ENCODE peak calls at places on chromosome 9, in four cellular contexts. One of them, this sample, is unnamed.

GRCh38 chr9:38733503-38733902 is 13.6 kb upstream of the FAM240B start:
- DNase-seq in K562: no peak
- DNase-seq in HepG2: no peak
- DNase-seq in GM12878: no peak
- DNase-seq in this sample: no peak

GRCh38 chr9:35727676-35728040 is 4.3 kb downstream of the TLN1 start:
- DNase-seq in GM12878: no peak
- DNase-seq in K562: peak; percentile 44
- DNase-seq in HepG2: no peak
- DNase-seq in this sample: no peak

GRCh38 chr9:77897292-77897691 is 134.3 kb downstream of the GNAQ start:
- DNase-seq in HepG2: peak; percentile 6
- DNase-seq in K562: no peak
- DNase-seq in GM12878: no peak
- DNase-seq in this sample: peak; percentile 44

GRCh38 chr9:117096138-117096537 is 318.7 kb downstream of the ASTN2 start:
- DNase-seq in GM12878: no peak
- DNase-seq in K562: no peak
- DNase-seq in HepG2: no peak
- DNase-seq in this sample: no peak

GRCh38 chr9:136981588-136982231 is 1.1 kb upstream of the LCNL1 start:
- DNase-seq in K562: no peak
- DNase-seq in HepG2: peak; percentile 58
- DNase-seq in GM12878: no peak
- DNase-seq in this sample: no peak

GRCh38 chr9:92468206-92468605 is 14.1 kb downstream of the ASPN start:
- DNase-seq in K562: no peak
- DNase-seq in HepG2: no peak
- DNase-seq in GM12878: no peak
- DNase-seq in this sample: no peak

GRCh38 chr9:34493972-34494535 is 28.7 kb downstream of the ENHO start:
- DNase-seq in K562: peak; percentile 58
- DNase-seq in GM12878: no peak
- DNase-seq in HepG2: no peak
- DNase-seq in this sample: peak; percentile 78

GRCh38 chr9:135919318-135919717 is 12.0 kb upstream of the CAMSAP1 start:
- DNase-seq in GM12878: no peak
- DNase-seq in K562: no peak
- DNase-seq in HepG2: no peak
- DNase-seq in this sample: no peak

GRCh38 chr9:138103111-138103823 is 225.7 kb downstream of the CACNA1B start:
- DNase-seq in HepG2: no peak
- DNase-seq in K562: no peak
- DNase-seq in GM12878: no peak
- DNase-seq in this sample: no peak

GRCh38 chr9:92664394-92665152 is 5.4 kb downstream of the IPPK start:
- DNase-seq in GM12878: no peak
- DNase-seq in HepG2: no peak
- DNase-seq in K562: no peak
- DNase-seq in this sample: no peak

GRCh38 chr9:71001780-71002386 is 119.5 kb downstream of the TRPM3 start:
- DNase-seq in HepG2: peak; percentile 10
- DNase-seq in K562: peak; percentile 7
- DNase-seq in GM12878: no peak
- DNase-seq in this sample: peak; percentile 59

GRCh38 chr9:70998962-70999361 is 122.5 kb downstream of the TRPM3 start:
- DNase-seq in K562: no peak
- DNase-seq in HepG2: no peak
- DNase-seq in GM12878: no peak
- DNase-seq in this sample: no peak

GRCh38 chr9:71003346-71003745 is 118.1 kb downstream of the TRPM3 start:
- DNase-seq in K562: no peak
- DNase-seq in GM12878: no peak
- DNase-seq in HepG2: no peak
- DNase-seq in this sample: no peak

GRCh38 chr9:71005456-71005855 is 116.0 kb downstream of the TRPM3 start:
- DNase-seq in K562: no peak
- DNase-seq in HepG2: no peak
- DNase-seq in GM12878: no peak
- DNase-seq in this sample: no peak

GRCh38 chr9:71004196-71004595 is 117.2 kb downstream of the TRPM3 start:
- DNase-seq in K562: no peak
- DNase-seq in HepG2: no peak
- DNase-seq in GM12878: no peak
- DNase-seq in this sample: no peak
- TF ChIP-seq NR2C2 in K562: no peak
- TF ChIP-seq NR2C2 in HepG2: no peak
- TF ChIP-seq NR2C2 in GM12878: no peak
- TF ChIP-seq NR2C2 in this sample: no peak

DNA sequence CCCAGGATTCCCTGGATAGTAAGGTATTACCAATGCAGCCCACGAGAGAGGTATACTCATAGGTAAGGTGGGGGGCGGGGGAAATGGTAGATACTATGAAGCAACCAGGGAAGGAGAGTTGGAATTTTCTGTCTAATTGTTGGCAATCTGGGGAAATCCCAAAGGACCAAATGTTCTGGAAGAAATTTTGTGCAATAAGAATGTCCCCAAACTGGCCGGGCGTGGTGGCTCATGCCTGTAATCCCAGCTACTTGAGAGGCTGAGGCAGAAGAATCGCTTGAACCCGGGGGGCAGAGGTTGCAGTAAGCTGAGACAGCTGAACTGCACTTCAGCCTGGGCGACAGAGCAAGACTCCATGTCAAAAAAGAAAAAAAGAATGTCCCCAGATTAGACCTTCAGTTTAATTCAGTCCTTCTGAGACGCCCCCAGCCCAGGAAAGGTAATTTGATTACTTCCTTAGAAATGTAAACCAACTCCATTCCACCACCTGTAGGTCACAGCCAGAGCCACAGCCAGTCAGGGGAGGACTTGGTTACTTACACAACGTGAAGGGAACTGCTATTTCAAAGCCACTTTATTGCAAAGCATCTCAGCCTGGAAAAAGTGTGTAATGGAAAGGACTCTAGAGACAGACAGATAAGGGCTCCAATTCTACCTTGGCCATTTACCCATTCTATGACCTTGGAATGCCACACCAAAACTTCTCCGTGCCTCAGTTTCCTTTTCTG is 50.0 kb upstream of the KLF4 start:
- DNase-seq in GM12878: no peak
- DNase-seq in K562: no peak
- DNase-seq in HepG2: no peak
- DNase-seq in this sample: peak; percentile 54
- TF ChIP-seq CTCF in GM12878: no peak
- TF ChIP-seq CTCF in K562: no peak
- TF ChIP-seq CTCF in HepG2: no peak
- TF ChIP-seq CTCF in this sample: peak; percentile 20

DNA sequence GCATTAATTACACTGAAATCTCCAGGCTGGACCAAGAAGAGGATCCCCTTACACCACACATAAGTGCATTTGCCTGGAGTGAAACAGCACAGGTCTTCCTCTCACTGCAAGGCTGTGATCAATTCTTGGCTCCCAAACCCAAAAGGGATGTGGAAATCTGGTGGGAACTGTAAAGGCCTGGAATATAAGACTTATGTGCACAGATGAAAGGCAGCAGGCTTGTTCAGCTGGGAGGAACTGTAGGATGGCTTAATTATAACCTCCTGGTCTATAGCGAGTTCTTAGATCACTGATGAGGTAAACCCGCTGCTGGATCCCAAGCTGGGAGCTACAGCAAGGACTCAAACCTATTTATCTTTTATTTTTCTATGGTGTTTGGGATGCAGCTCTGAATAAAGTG is 182.9 kb upstream of the TNC start:
- DNase-seq in K562: no peak
- DNase-seq in HepG2: no peak
- DNase-seq in GM12878: no peak
- DNase-seq in this sample: no peak
- TF ChIP-seq CREM in K562: no peak
- TF ChIP-seq CREM in HepG2: no peak
- TF ChIP-seq CREM in GM12878: no peak
- TF ChIP-seq CREM in this sample: no peak

DNA sequence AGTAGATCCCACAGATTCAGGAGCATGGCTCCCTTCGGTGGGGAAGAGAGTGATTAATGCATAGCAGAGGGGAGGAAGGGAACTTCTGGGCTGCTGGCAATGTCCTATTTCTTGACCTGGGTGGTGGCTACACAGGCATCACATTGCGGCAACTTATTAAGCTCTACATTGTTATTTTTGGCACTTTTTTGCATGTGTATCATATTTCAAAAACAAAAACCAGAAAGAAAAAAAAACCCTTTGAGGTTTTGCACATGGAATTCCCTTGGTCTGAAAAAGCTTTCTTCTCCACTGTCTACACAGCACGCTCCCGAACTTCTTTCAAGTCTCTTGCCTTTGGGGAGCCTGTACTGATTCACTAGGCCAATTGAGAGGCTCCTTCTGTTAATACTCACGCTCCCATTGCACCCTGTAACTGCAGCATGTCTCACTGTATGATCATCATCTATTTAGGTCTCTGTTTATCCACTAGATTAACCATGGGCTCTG is 25.1 kb downstream of the CEMIP2 start:
- DNase-seq in HepG2: no peak
- DNase-seq in K562: no peak
- DNase-seq in GM12878: no peak
- DNase-seq in this sample: no peak
- TF ChIP-seq NR2C2 in HepG2: no peak
- TF ChIP-seq NR2C2 in K562: no peak
- TF ChIP-seq NR2C2 in GM12878: no peak
- TF ChIP-seq NR2C2 in this sample: no peak

DNA sequence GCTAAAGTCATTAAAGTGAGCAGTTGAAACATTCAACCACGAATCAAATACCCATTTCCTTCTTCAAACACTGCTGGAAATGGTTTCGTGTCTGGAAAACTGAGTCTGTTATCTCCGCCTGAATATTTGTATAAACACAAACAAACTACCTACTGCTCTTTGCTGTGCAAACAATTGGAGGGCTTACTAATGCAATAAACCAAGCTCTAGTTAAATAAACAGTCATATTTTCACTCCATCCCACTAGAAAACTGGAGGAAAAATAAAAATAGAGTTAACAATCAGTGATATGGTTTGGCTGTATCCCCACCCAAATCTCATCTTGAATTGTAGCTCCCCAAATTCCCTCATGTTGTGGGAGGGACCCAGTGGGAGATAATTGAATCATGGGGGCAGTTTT is 397.6 kb downstream of the RASEF start:
- DNase-seq in HepG2: no peak
- DNase-seq in K562: no peak
- DNase-seq in GM12878: no peak
- DNase-seq in this sample: no peak
- TF ChIP-seq CTCF in HepG2: no peak
- TF ChIP-seq CTCF in K562: no peak
- TF ChIP-seq CTCF in GM12878: no peak
- TF ChIP-seq CTCF in this sample: no peak

DNA sequence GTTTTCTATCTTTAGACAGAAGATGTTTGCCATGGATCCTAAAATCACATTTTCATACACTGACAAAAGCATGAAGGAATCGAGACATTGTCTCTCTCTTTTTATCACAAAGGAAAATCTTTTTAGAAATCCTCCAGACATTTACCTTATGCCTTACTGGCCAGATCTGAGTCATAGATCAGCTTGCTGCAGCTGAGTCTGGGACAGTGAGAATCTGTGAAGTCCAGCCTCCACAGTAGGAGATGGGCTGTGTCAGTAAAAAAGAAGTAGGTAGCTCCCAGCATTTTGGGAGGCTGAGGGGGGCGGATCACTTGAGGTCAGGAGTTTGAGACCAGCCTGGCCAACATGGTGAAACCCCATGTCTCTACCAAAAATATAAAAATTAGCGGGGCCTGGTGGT is 333.4 kb upstream of the ZNF462 start:
- DNase-seq in K562: no peak
- DNase-seq in HepG2: no peak
- DNase-seq in GM12878: no peak
- DNase-seq in this sample: no peak
- TF ChIP-seq CREM in K562: no peak
- TF ChIP-seq CREM in HepG2: no peak
- TF ChIP-seq CREM in GM12878: no peak
- TF ChIP-seq CREM in this sample: no peak